ENCODE peak calls at places on chromosomes 1 and 21, in four cellular contexts. R is cardiac muscle cell, E is choroid plexus epithelial cell, W is mucosa of descending colon. A is an unnamed sample.

GRCh38 chr1:79355073-79355472 is 348.5 kb upstream of the ADGRL4 start:
- DNase-seq in R (no peak), E (peak; percentile 46), W (no peak), A (no peak)

GRCh38 chr21:45328198-45329087 is 40.7 kb upstream of the POFUT2 start:
- DNase-seq in E (no peak), W (no peak), R (no peak), A (no peak)

GRCh38 chr1:243968413-243968812 is 82.7 kb upstream of the ZBTB18 start:
- DNase-seq in W (no peak), E (peak; percentile 42), R (peak; percentile 10), A (no peak)

GRCh38 chr21:33372582-33372981 is 30.6 kb upstream of the IFNGR2 start:
- DNase-seq in R (no peak), W (no peak), E (no peak), A (no peak)

GRCh38 chr1:242651817-242652216 is 127.3 kb upstream of the PLD5 start:
- DNase-seq in E (no peak), R (peak; percentile 38), W (no peak), A (peak; percentile 73)

GRCh38 chr1:8394456-8395321 is 76.8 kb downstream of the SLC45A1 start:
- DNase-seq in W (no peak), R (no peak), E (peak; percentile 92), A (peak; percentile 74)

GRCh38 chr1:219120625-219121544 is 52.8 kb upstream of the LYPLAL1 start:
- DNase-seq in E (peak; percentile 97), R (no peak), W (no peak), A (peak; percentile 79)

GRCh38 chr1:234968470-234968869 is 160.2 kb downstream of the TOMM20 start:
- DNase-seq in R (no peak), E (no peak), W (no peak), A (peak; percentile 55)

GRCh38 chr1:236039736-236040670 is 24.9 kb downstream of the NID1 start:
- DNase-seq in E (peak; percentile 99), R (peak; percentile 30), W (peak; percentile 22), A (no peak)

GRCh38 chr1:156703336-156703735 is 2.0 kb downstream of the CRABP2 start:
- DNase-seq in R (no peak), W (no peak), E (no peak), A (peak; percentile 66)

GRCh38 chr1:169970114-169970513 is 76.4 kb upstream of the SCYL3 start:
- DNase-seq in R (no peak), E (no peak), W (no peak), A (no peak)

GRCh38 chr1:169680377-169681019 is 30.9 kb downstream of the SELL start:
- DNase-seq in E (no peak), R (no peak), W (no peak), A (no peak)

GRCh38 chr1:203907901-203908300 is 46.5 kb downstream of the SNRPE start:
- DNase-seq in E (no peak), W (no peak), R (no peak), A (no peak)

GRCh38 chr1:1631793-1632420 is at the start of gene MMP23B:
- DNase-seq in R (peak; percentile 46), W (no peak), E (no peak), A (no peak)

GRCh38 chr1:221994274-221994698 is 252.4 kb upstream of the DUSP10 start:
- DNase-seq in W (no peak), R (no peak), E (peak; percentile 37), A (no peak)

GRCh38 chr1:6554031-6554906 is at the start of gene NOL9:
- DNase-seq in E (peak; percentile 93), R (peak; percentile 95), W (peak; percentile 95), A (peak; percentile 87)

GRCh38 chr1:64093941-64094340 is 109.5 kb upstream of the UBE2U start:
- DNase-seq in E (peak; percentile 50), W (no peak), R (no peak), A (peak; percentile 46)

GRCh38 chr1:169107673-169108160 is 1.2 kb downstream of the ATP1B1 start:
- DNase-seq in W (peak; percentile 38), R (no peak), E (peak; percentile 21), A (peak; percentile 54)

GRCh38 chr1:27872059-27872801 is at the start of gene THEMIS2:
- DNase-seq in R (peak; percentile 83), W (peak; percentile 74), E (peak; percentile 32), A (peak; percentile 53)

GRCh38 chr1:228020686-228021525 is 14.1 kb downstream of the WNT3A start:
- DNase-seq in R (no peak), W (no peak), E (no peak), A (no peak)

GRCh38 chr1:68293609-68294353 is 61.5 kb upstream of the WLS start:
- DNase-seq in E (peak; percentile 80), R (peak; percentile 80), W (no peak), A (no peak)

GRCh38 chr1:43705982-43706597 is 1.2 kb upstream of the ST3GAL3 start:
- DNase-seq in E (no peak), R (no peak), W (no peak), A (peak; percentile 18)

GRCh38 chr1:174007846-174008245 is 14.3 kb downstream of the RC3H1 start:
- DNase-seq in R (no peak), E (no peak), W (no peak), A (no peak)

GRCh38 chr1:230833511-230833910 is 34.8 kb downstream of the C1orf198 start:
- DNase-seq in R (no peak), W (no peak), E (no peak), A (no peak)

GRCh38 chr1:4312024-4312423 is 342.4 kb upstream of the AJAP1 start:
- DNase-seq in R (no peak), E (no peak), W (no peak), A (no peak)

GRCh38 chr1:39051956-39052355 is 25.8 kb downstream of the NDUFS5 start:
- DNase-seq in E (no peak), W (no peak), R (no peak), A (no peak)

GRCh38 chr21:45269861-45270260 is 17.8 kb downstream of the POFUT2 start:
- DNase-seq in E (no peak), R (no peak), W (no peak), A (no peak)

GRCh38 chr1:81558291-81559076 is 242.2 kb upstream of the ADGRL2 start:
- DNase-seq in R (no peak), E (peak; percentile 49), W (no peak), A (peak; percentile 13)

GRCh38 chr1:47781171-47781959 is 215.8 kb downstream of the TRABD2B start:
- DNase-seq in E (no peak), R (no peak), W (no peak), A (no peak)

GRCh38 chr1:157495285-157495684 is 57.0 kb downstream of the FCRL5 start:
- DNase-seq in E (no peak), R (no peak), W (no peak), A (no peak)

GRCh38 chr1:117877823-117878222 is 51.6 kb downstream of the GDAP2 start:
- DNase-seq in W (no peak), R (no peak), E (no peak), A (no peak)

DNA sequence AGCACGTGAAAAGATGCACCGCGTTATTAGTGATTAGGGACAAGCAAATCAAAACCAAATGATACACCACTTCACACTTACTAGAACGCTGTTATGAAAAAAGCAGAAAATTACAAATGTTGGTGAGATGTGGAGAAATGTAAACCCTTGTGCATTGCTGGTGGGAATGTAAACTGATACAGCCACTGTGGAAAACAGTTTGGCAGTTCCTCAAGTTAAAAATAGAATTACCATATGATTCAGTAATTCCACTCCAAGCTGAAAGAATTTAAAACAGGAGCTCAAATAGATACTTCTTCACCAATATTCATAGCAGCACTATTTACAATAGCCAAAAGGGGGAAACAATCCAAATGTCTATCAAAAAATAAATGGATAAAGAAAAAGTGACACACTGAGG is 10.3 kb upstream of the EVI5 start:
- DNase-seq in R (no peak), W (no peak), E (peak; percentile 89), A (no peak)
- TF ChIP-seq CTCF in R (no peak), W (no peak), E (no peak), A (no peak)

GRCh38 chr1:19975423-19976193 is 3.8 kb downstream of the PLA2G2A start:
- DNase-seq in R (no peak), W (no peak), E (no peak), A (no peak)

GRCh38 chr1:19978143-19978542 is 1.3 kb downstream of the PLA2G2A start:
- DNase-seq in E (no peak), W (no peak), R (no peak), A (no peak)

GRCh38 chr1:19971657-19972056 is 7.8 kb downstream of the PLA2G2A start:
- DNase-seq in W (no peak), E (no peak), R (no peak), A (no peak)

GRCh38 chr1:19976317-19977003 is 3.0 kb downstream of the PLA2G2A start:
- DNase-seq in W (no peak), E (no peak), R (no peak), A (no peak)

DNA sequence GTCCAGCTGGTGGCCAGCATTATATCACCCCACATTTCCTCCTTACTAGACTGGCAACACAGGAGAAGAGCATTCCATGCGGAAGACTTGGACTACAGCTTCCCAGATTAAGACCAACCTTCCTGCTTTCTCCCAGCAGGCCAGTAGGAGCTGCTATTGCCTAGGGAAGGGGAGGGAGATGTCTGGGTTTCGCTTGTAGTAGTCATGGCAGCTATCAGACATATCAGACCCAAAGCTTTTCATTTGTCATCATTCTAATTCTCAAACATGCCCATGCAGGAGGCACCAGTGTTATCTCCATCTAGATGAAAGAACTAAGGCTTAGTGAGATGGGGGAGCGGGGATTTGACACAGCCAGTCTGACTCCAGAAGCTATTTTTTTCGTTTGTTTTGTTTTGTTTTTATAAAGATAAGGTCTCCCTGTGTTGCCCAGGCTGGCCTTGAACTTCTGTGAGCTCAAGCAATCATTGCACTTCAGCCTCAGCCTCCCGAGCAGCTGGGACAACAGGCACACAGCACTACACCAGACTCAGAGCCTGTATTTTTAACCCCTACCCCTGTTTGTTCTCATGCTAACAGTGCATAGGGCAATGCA is 4.5 kb downstream of the PLA2G2A start:
- DNase-seq in W (peak; percentile 65), R (peak; percentile 31), E (peak; percentile 77), A (peak; percentile 67)
- TF ChIP-seq CTCF in W (peak; percentile 74), R (peak; percentile 100), E (peak; percentile 92), A (peak; percentile 83)

GRCh38 chr1:143611159-143611558 is 360.6 kb downstream of the FAM72C start:
- DNase-seq in R (no peak), W (no peak), E (no peak), A (peak; percentile 37)
- TF ChIP-seq CTCF in R (peak; percentile 17), W (no peak), E (no peak), A (peak; percentile 16)

DNA sequence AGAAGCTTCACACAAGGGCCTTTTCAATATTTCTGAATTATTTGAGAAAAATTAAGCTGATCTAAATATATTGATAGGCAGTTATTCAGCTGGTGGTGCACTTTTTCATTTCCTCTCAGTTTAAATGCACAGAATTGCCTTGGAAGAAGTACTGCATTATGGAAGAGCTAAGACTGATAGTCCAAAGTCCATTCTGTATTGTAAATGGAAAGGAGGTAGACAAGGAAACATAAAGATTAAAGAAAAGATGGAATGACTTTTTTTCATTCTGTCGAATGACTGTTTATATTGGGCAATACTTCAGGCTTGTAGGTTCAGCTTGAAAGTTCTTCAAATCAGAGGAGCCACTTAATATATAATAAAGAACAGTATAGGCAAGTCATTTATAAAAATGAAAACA is 398.4 kb upstream of the B3GALT2 start:
- DNase-seq in W (no peak), E (no peak), R (no peak), A (no peak)
- TF ChIP-seq CTCF in W (no peak), E (no peak), R (no peak), A (no peak)

DNA sequence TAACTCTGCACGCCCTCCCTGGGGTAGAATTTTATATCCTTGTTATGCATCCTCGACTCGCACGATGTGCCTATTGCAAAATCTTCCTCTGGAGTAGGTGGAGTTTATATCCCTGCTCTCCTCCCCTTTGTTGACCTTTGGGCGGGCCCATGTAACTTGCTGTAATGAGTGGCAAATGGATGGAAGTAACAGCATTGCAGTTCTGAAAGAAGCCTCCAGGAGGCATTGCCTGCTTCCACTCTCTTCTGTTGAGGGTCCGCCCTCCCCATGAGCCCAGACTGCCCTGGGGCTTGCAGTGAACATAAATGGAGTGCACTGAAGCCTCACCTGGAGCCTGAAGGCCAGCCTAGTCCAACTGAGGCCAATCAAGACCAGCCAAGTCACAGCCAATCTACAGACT is 62.2 kb upstream of the GRIK3 start:
- DNase-seq in R (no peak), W (no peak), E (no peak), A (peak; percentile 33)
- TF ChIP-seq CTCF in R (no peak), W (no peak), E (no peak), A (no peak)

A was measured in MCF 10A.